ENCODE peak calls at places on chromosomes 5 and 9, in six cellular contexts. G is hepatocyte, X is stomach, L is heart right ventricle, Q is lower lobe of right lung, A is endothelial cell of umbilical vein. I is an unnamed sample.
A peak's percentile ranks its signal among the peaks of the same experiment; 100 is the strongest.

GRCh38 chr5:73633060-73633459 is 7.1 kb downstream of the ARHGEF28 start:
- DNase-seq in G (no peak), X (no peak), L (no peak), Q (no peak), A (no peak), I (peak; percentile 15)

GRCh38 chr9:28050046-28050445 is 476.8 kb upstream of the C9orf72 start:
- DNase-seq in G (no peak), X (no peak), L (no peak), Q (no peak), A (no peak), I (no peak)

GRCh38 chr9:124839612-124840299 is 13.5 kb upstream of the WDR38 start:
- DNase-seq in G (peak; percentile 23), X (no peak), L (no peak), Q (no peak), A (peak; percentile 62), I (peak; percentile 94)

GRCh38 chr9:137241490-137242328 is 622 bp downstream of the TUBB4B start:
- DNase-seq in G (peak; percentile 79), X (peak; percentile 70), L (peak; percentile 63), Q (peak; percentile 76), A (peak; percentile 18), I (peak; percentile 88)

GRCh38 chr9:69174645-69175487 is 789 bp downstream of the TJP2 start:
- DNase-seq in G (peak; percentile 76), X (no peak), L (peak; percentile 60), Q (no peak), A (peak; percentile 57), I (peak; percentile 70)

GRCh38 chr9:124271660-124272059 is 13.9 kb downstream of the NEK6 start:
- DNase-seq in G (no peak), X (peak; percentile 55), L (no peak), Q (no peak), A (no peak), I (no peak)

GRCh38 chr5:134028496-134028895 is 23.7 kb upstream of the VDAC1 start:
- DNase-seq in G (no peak), X (no peak), L (no peak), Q (no peak), A (no peak), I (no peak)

GRCh38 chr9:4086119-4087088 is 213.5 kb downstream of the GLIS3 start:
- DNase-seq in G (no peak), X (no peak), L (peak; percentile 26), Q (no peak), A (no peak), I (no peak)

GRCh38 chr5:170907758-170908157 is 45.9 kb downstream of the RANBP17 start:
- DNase-seq in G (no peak), X (no peak), L (no peak), Q (no peak), A (no peak), I (no peak)

GRCh38 chr9:75889977-75890540 is 414 bp upstream of the PCSK5 start:
- DNase-seq in G (peak; percentile 65), X (peak; percentile 28), L (peak; percentile 20), Q (no peak), A (no peak), I (peak; percentile 26)

GRCh38 chr5:173812811-173813550 is 75.2 kb upstream of the CPEB4 start:
- DNase-seq in G (no peak), X (no peak), L (no peak), Q (no peak), A (no peak), I (no peak)

DNA sequence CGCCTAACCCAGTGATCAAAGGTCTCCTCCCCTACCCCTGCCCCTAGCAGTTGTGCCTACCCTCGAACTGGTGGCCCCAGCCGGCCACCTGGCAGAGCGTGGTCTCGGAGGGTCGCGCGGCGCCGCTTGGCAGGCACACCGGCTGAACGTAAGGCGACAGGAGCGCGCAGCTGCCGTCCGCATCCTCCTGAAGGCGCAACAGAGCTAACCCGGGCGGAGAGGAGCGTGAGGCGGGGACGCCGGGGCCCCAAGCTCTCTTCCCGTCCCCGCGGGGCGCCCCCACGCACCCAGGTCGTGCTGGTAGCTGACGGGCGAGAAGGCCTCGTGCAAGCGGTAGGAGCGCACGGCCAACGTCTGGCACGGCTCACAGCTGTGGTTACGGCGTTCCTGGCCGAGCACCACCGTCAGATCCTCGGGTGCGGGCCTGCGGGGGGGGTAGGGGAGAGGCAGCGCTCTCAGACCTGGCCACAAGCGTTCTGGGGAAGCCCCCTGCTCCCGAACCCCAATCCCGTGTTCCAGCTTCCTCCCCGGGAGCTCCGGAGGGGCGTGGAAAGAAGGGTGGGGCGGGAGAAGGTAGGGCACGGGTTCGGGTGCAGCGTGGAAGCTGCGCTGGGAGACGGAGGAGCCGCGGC is 2.8 kb upstream of the PFN3 start:
- DNase-seq in G (peak; percentile 43), X (peak; percentile 33), L (no peak), Q (no peak), A (no peak), I (peak; percentile 86)
- H3K27me3 ChIP-seq in G (peaks cover 8% of the 10 kb centered on the region), X (peaks cover 47% of the 10 kb centered on the region), L (peaks cover 82% of the 10 kb centered on the region), Q (peaks cover 56% of the 10 kb centered on the region), A (peaks cover 33% of the 10 kb centered on the region), I (peaks cover 51% of the 10 kb centered on the region)

GRCh38 chr5:92179651-92180050 is 796.5 kb upstream of the ARRDC3 start:
- DNase-seq in G (no peak), X (no peak), L (no peak), Q (no peak), A (no peak), I (no peak)
- H3K36me3 ChIP-seq in G (no peaks in the 10 kb centered on the region), X (no peaks in the 10 kb centered on the region), L (no peaks in the 10 kb centered on the region), Q (no peaks in the 10 kb centered on the region), A (no peaks in the 10 kb centered on the region), I (no peaks in the 10 kb centered on the region)

GRCh38 chr9:36798350-36799065 is 225.8 kb downstream of the MELK start:
- DNase-seq in G (no peak), X (no peak), L (no peak), Q (no peak), A (no peak), I (peak; percentile 86)

GRCh38 chr9:36802171-36802920 is 229.7 kb downstream of the MELK start:
- DNase-seq in G (no peak), X (no peak), L (no peak), Q (no peak), A (no peak), I (no peak)

GRCh38 chr9:36808246-36808645 is 225.8 kb downstream of the PAX5 start:
- DNase-seq in G (no peak), X (no peak), L (no peak), Q (no peak), A (no peak), I (no peak)

DNA sequence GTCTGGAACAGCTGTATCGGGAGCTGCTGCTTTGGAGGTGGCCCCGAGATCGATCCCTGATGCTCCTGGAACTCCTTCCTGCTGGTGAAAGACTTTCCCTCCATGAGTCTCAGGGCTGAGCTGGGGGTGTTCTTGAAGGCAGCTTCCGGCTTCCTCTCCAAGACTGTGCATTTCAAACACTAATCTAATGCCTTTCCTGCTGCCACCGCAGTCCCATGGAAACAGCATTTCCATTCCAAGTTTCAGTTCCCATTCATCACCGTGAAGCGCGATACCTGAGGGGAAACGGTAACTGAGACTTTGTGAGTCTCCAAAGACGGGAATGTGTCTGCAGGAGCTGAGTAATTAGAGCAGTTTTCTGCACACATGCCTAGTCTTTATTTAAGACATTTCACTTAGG is 230.1 kb downstream of the PAX5 start:
- DNase-seq in G (no peak), X (no peak), L (no peak), Q (no peak), A (peak; percentile 2), I (no peak)
- H3K4me3 ChIP-seq in G (no peak overlapping the region), X (no peak overlapping the region), L (no peak overlapping the region), Q (no peak overlapping the region), A (no peak overlapping the region), I (no peak overlapping the region)

GRCh38 chr9:99369327-99369722 is 147.2 kb downstream of the SEC61B start:
- DNase-seq in G (no peak), X (no peak), L (no peak), Q (no peak), A (no peak), I (no peak)

GRCh38 chr9:99366183-99366582 is 144.1 kb downstream of the SEC61B start:
- DNase-seq in G (no peak), X (no peak), L (no peak), Q (no peak), A (no peak), I (no peak)

GRCh38 chr9:99366601-99367000 is 144.5 kb downstream of the SEC61B start:
- DNase-seq in G (no peak), X (no peak), L (no peak), Q (no peak), A (no peak), I (no peak)

GRCh38 chr9:99371376-99371775 is 149.3 kb downstream of the SEC61B start:
- DNase-seq in G (no peak), X (no peak), L (no peak), Q (no peak), A (no peak), I (no peak)

DNA sequence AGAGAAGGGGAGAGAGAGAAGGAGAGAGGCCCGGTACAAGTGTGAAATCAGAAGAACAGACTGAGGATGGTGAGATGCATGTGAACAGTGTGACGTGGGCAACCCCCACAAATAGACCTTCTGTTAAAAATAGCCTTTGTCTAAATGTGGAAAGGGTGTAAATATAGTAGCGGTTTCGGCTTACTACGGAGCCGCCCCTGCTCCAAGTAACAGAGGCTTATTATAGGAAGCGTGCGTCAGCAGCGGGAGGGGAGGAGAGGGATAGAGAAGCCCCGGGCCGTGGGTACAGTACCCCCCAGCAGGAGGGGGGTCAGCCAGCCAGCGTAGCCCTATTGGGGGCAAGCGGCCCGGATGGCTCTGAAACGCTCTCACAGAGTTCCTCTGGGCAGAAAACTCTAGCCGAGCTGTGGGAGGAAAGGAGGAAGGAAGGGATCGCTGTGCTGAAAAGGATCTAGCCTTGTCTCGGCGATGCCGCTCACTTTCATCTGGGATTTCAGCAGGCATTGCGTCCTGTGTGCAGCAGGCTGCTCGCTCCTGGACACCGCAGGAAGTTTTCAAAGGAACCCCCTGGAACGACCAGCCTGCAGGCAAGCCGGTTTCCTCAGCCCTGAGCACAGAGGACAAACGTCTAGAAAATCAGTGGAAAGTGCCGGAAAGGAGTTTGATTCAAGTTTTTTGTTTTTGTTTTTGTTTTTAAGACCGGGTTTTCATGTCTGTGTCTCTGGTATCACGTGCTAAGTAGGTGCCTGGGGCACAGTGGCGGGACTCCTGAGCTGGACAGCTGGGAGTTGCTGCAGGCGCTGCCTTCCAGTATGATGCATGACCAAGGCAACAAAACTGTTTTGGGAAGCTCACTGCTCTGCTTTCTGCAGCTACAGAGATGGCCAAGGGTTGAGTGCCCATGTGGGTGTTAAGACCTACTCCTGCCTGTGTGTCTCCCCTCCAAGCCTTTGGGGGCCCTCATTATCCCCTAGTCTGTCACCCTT is 146.6 kb downstream of the SEC61B start:
- DNase-seq in G (no peak), X (no peak), L (peak; percentile 80), Q (no peak), A (peak; percentile 48), I (peak; percentile 72)
- H3K27me3 ChIP-seq in G (no peaks in the 10 kb centered on the region), X (peaks cover 5% of the 10 kb centered on the region), L (no peaks in the 10 kb centered on the region), Q (peaks cover 8% of the 10 kb centered on the region), A (no peaks in the 10 kb centered on the region), I (peaks cover 2% of the 10 kb centered on the region)

GRCh38 chr9:131226226-131226625 is 50.1 kb downstream of the FAM78A start:
- DNase-seq in G (no peak), X (no peak), L (no peak), Q (no peak), A (peak; percentile 53), I (no peak)
- H3K36me3 ChIP-seq in G (no peaks in the 10 kb centered on the region), X (peaks cover 68% of the 10 kb centered on the region), L (peaks cover 68% of the 10 kb centered on the region), Q (peaks cover 45% of the 10 kb centered on the region), A (peaks cover 2% of the 10 kb centered on the region), I (peaks cover 4% of the 10 kb centered on the region)